ENCODE peak calls at places on chromosomes 5 and 9, in six cellular contexts. B is adrenal gland; D is dorsolateral prefrontal cortex; M is cardiac muscle cell; G is CD8-positive, alpha-beta T cell; S is HL-60. Y is an unnamed sample.
A peak's percentile ranks its signal among the peaks of the same experiment; 100 is the strongest.

GRCh38 chr5:38541174-38541724 is 15.2 kb downstream of the LIFR start:
- DNase-seq in G (no peak), S (no peak), M (no peak), B (no peak), D (no peak), Y (no peak)

GRCh38 chr9:135345775-135346433 is 133.7 kb upstream of the PPP1R26 start:
- DNase-seq in D (no peak), B (no peak), S (no peak), M (no peak), G (no peak), Y (no peak)

GRCh38 chr5:174608631-174609097 is 115.7 kb upstream of the MSX2 start:
- DNase-seq in G (no peak), S (peak; percentile 32), M (peak; percentile 28), B (peak; percentile 66), D (peak; percentile 30), Y (peak; percentile 96)

GRCh38 chr9:135971892-135972291 is 10.7 kb upstream of the UBAC1 start:
- DNase-seq in D (no peak), M (peak; percentile 91), B (no peak), G (no peak), S (no peak), Y (peak; percentile 85)

GRCh38 chr5:62284946-62285891 is 20.8 kb upstream of the KIF2A start:
- DNase-seq in D (no peak), B (no peak), M (no peak), G (no peak), S (no peak), Y (no peak)

GRCh38 chr9:124652994-124653393 is 118.1 kb downstream of the NR6A1 start:
- DNase-seq in B (no peak), D (no peak), S (no peak), G (no peak), M (no peak), Y (no peak)

GRCh38 chr5:23139338-23140171 is 286.4 kb upstream of the CDH12 start:
- DNase-seq in G (no peak), B (no peak), M (peak; percentile 50), S (no peak), D (no peak), Y (peak; percentile 16)

GRCh38 chr5:132464155-132464939 is 26.2 kb downstream of the IRF1 start:
- DNase-seq in B (no peak), S (no peak), M (no peak), G (no peak), D (no peak), Y (peak; percentile 77)

GRCh38 chr9:20022410-20022809 is 233.6 kb upstream of the SLC24A2 start:
- DNase-seq in B (no peak), D (no peak), M (no peak), S (no peak), G (no peak), Y (no peak)

GRCh38 chr9:20028849-20029231 is 240.0 kb upstream of the SLC24A2 start:
- DNase-seq in D (no peak), G (no peak), B (no peak), S (no peak), M (no peak), Y (no peak)

GRCh38 chr9:20023237-20023928 is 234.5 kb upstream of the SLC24A2 start:
- DNase-seq in B (no peak), G (no peak), M (no peak), D (no peak), S (no peak), Y (no peak)

GRCh38 chr9:20028192-20028848 is 239.5 kb upstream of the SLC24A2 start:
- DNase-seq in S (no peak), G (no peak), D (no peak), M (no peak), B (no peak), Y (no peak)

DNA sequence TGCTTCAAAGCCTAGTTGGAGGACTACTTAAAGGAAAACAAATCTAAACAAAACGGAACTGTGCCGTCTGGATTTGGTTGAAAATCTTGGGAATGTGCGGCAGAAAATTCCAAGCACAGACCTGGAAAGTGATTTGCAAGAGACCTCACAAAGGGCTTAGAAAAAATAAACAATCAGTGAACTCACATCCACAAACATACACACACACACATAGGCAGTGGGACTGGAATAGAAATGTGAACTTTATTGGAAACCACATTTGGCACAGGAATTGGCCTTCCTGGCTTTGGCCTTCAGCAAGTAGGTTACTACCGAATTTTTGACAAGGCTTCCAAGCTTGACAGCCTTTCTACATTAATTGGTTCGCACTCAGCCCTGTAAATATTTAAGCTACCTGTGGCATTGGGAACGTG is 235.3 kb upstream of the SLC24A2 start:
- DNase-seq in G (no peak), M (no peak), D (no peak), S (no peak), B (no peak), Y (no peak)
- H3K27me3 ChIP-seq in G (no peaks in the 10 kb centered on the region), M (no peaks in the 10 kb centered on the region), D (no peaks in the 10 kb centered on the region), S (no peaks in the 10 kb centered on the region), B (no peaks in the 10 kb centered on the region), Y (no peaks in the 10 kb centered on the region)

GRCh38 chr5:8247485-8247884 is 378.5 kb downstream of the MTRR start:
- DNase-seq in M (no peak), D (no peak), G (no peak), B (no peak), S (no peak), Y (no peak)
- H3K27me3 ChIP-seq in M (no peaks in the 10 kb centered on the region), D (no peaks in the 10 kb centered on the region), G (no peaks in the 10 kb centered on the region), B (no peaks in the 10 kb centered on the region), S (no peaks in the 10 kb centered on the region), Y (no peaks in the 10 kb centered on the region)

GRCh38 chr5:3011764-3012017 is 260.2 kb upstream of the IRX2 start:
- DNase-seq in B (no peak), G (no peak), S (no peak), D (no peak), M (no peak), Y (no peak)
- H3K27me3 ChIP-seq in B (no peaks in the 10 kb centered on the region), G (no peaks in the 10 kb centered on the region), S (no peaks in the 10 kb centered on the region), D (no peaks in the 10 kb centered on the region), M (no peaks in the 10 kb centered on the region), Y (no peaks in the 10 kb centered on the region)

GRCh38 chr5:32165-32564 is 59.8 kb upstream of the PLEKHG4B start:
- DNase-seq in G (no peak), B (no peak), M (no peak), D (no peak), S (no peak), Y (no peak)
- H3K27me3 ChIP-seq in G (no peaks in the 10 kb centered on the region), B (peaks cover 3% of the 10 kb centered on the region), M (peaks cover 5% of the 10 kb centered on the region), D (peaks cover 12% of the 10 kb centered on the region), S (no peaks in the 10 kb centered on the region), Y (no peaks in the 10 kb centered on the region)

GRCh38 chr9:34809504-34810186 is 99.7 kb upstream of the CCL21 start:
- DNase-seq in M (peak; percentile 20), S (no peak), D (no peak), G (no peak), B (peak; percentile 23), Y (no peak)

DNA sequence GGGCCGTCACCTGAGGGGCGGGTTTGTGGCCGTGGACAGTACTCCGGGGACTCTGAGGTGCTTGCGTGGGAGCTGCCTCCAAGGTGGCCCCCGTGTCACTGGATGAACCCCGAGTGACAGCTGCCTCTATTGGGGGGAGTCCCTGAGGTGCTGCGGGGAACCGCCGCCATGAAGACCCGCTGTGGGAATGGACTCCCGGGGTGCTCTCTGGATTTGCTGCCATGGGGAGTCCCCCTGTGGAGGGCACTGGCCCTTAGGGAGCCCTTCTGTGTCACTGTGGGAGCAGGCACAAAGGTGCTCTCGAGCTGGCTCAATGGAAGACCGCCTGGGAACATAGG is 100.2 kb upstream of the CCL21 start:
- DNase-seq in S (no peak), D (no peak), G (no peak), B (no peak), M (no peak), Y (no peak)
- H3K27me3 ChIP-seq in S (no peaks in the 10 kb centered on the region), D (peaks cover 5% of the 10 kb centered on the region), G (no peaks in the 10 kb centered on the region), B (peaks cover 12% of the 10 kb centered on the region), M (peaks cover 27% of the 10 kb centered on the region), Y (peaks cover 2% of the 10 kb centered on the region)

DNA sequence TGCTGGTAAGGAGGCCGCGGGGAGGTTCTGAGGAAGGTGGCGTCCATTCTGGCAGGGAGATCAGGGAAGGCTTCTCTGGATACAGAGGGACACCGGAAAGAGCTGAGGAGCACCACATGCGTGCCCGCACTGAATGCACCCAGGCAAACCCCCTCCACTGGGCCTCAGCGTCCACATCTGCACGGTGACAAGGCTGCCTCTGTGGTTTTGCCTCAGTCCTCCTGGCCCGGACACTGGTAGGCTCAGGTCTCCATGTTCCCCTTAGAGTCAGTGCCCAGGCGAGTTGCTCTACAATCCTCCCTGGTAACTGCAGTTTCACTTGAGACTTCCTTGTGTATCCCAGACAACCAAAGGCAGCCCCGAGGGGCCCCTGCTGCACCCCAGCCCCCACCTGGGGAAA is 173.3 kb downstream of the MELK start:
- DNase-seq in B (no peak), D (no peak), G (no peak), S (no peak), M (no peak), Y (no peak)
- H3K27me3 ChIP-seq in B (peaks cover 3% of the 10 kb centered on the region), D (peaks cover 2% of the 10 kb centered on the region), G (no peaks in the 10 kb centered on the region), S (no peaks in the 10 kb centered on the region), M (peaks cover 19% of the 10 kb centered on the region), Y (no peaks in the 10 kb centered on the region)

GRCh38 chr9:969310-969692 is 7.2 kb upstream of the DMRT3 start:
- DNase-seq in M (no peak), G (no peak), D (no peak), B (no peak), S (no peak), Y (no peak)
- H3K27me3 ChIP-seq in M (peaks cover 100% of the 10 kb centered on the region), G (peaks cover 34% of the 10 kb centered on the region), D (peaks cover 97% of the 10 kb centered on the region), B (peaks cover 93% of the 10 kb centered on the region), S (peaks cover 81% of the 10 kb centered on the region), Y (peaks cover 61% of the 10 kb centered on the region)

DNA sequence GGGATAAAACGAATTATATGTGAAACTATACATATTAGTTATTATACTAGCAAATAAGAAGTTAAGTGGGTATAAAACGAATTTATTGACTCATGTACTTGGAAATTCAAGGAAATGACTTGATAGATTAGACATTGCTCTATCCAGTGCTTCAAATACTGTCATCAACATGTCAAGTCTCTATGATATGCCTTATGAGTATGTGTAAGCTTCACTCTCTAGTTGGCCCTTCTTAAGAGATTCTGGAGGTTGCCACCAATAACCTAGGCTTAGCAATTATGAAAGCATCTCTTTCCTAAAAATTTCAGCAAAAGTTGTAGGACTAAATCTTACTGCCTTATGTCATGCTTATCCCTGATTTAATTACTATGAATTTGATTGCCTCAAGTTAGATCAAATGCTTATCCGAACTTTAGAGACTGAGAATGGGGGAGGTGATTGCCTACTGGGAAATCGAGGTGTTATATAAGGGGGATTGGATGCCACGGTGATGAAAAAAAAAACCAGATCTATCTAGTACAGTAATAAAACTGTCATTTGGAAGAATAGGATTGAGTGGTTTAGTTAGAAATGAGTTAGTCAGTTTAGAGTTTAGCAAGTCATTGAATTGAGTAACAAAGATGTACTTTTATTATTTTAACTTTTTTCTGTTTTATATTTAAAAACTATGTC is 46.9 kb downstream of the CSNK1G3 start:
- DNase-seq in M (no peak), B (no peak), G (no peak), D (no peak), S (no peak), Y (no peak)
- H3K27me3 ChIP-seq in M (no peaks in the 10 kb centered on the region), B (no peaks in the 10 kb centered on the region), G (no peaks in the 10 kb centered on the region), D (no peaks in the 10 kb centered on the region), S (no peaks in the 10 kb centered on the region), Y (no peaks in the 10 kb centered on the region)

Y was measured in small intestine.